ENCODE peak calls at places on chromosomes 4 and X, in eight cellular contexts. One of them, this sample, is unnamed.

GRCh38 chrX:44997888-44998287 is 124.9 kb downstream of the KDM6A start:
- DNase-seq in foreskin fibroblast: no peak
- DNase-seq in cardiac muscle cell: no peak
- DNase-seq in right atrium auricular region: no peak
- DNase-seq in IMR-90: no peak
- DNase-seq in MCF 10A: no peak
- DNase-seq in AG09309: no peak
- DNase-seq in left ventricle myocardium inferior: no peak
- DNase-seq in this sample: no peak

GRCh38 chr4:169398294-169398693 is 127.5 kb upstream of the SH3RF1 start:
- DNase-seq in foreskin fibroblast: peak; percentile 54
- DNase-seq in cardiac muscle cell: no peak
- DNase-seq in right atrium auricular region: no peak
- DNase-seq in IMR-90: peak; percentile 76
- DNase-seq in MCF 10A: peak; percentile 48
- DNase-seq in AG09309: peak; percentile 69
- DNase-seq in left ventricle myocardium inferior: no peak
- DNase-seq in this sample: no peak

GRCh38 chr4:135485371-135485770 is 1283.8 kb upstream of the PABPC4L start:
- DNase-seq in foreskin fibroblast: no peak
- DNase-seq in cardiac muscle cell: no peak
- DNase-seq in right atrium auricular region: no peak
- DNase-seq in IMR-90: no peak
- DNase-seq in MCF 10A: peak; percentile 25
- DNase-seq in AG09309: no peak
- DNase-seq in left ventricle myocardium inferior: no peak
- DNase-seq in this sample: no peak

GRCh38 chr4:117429506-117429905 is 344.1 kb upstream of the TRAM1L1 start:
- DNase-seq in foreskin fibroblast: no peak
- DNase-seq in cardiac muscle cell: no peak
- DNase-seq in right atrium auricular region: no peak
- DNase-seq in IMR-90: no peak
- DNase-seq in MCF 10A: no peak
- DNase-seq in AG09309: no peak
- DNase-seq in left ventricle myocardium inferior: no peak
- DNase-seq in this sample: no peak

GRCh38 chr4:41009411-41009810 is 204.9 kb downstream of the APBB2 start:
- DNase-seq in foreskin fibroblast: peak; percentile 63
- DNase-seq in cardiac muscle cell: no peak
- DNase-seq in right atrium auricular region: no peak
- DNase-seq in IMR-90: peak; percentile 87
- DNase-seq in MCF 10A: peak; percentile 65
- DNase-seq in AG09309: peak; percentile 39
- DNase-seq in left ventricle myocardium inferior: no peak
- DNase-seq in this sample: no peak

GRCh38 chr4:55444822-55445221 is 49.1 kb downstream of the TMEM165 start:
- DNase-seq in foreskin fibroblast: peak; percentile 41
- DNase-seq in cardiac muscle cell: peak; percentile 23
- DNase-seq in right atrium auricular region: no peak
- DNase-seq in IMR-90: peak; percentile 51
- DNase-seq in MCF 10A: peak; percentile 43
- DNase-seq in AG09309: no peak
- DNase-seq in left ventricle myocardium inferior: no peak
- DNase-seq in this sample: no peak

GRCh38 chr4:10506077-10506476 is 48.9 kb upstream of the ZNF518B start:
- DNase-seq in foreskin fibroblast: no peak
- DNase-seq in cardiac muscle cell: no peak
- DNase-seq in right atrium auricular region: no peak
- DNase-seq in IMR-90: no peak
- DNase-seq in MCF 10A: no peak
- DNase-seq in AG09309: no peak
- DNase-seq in left ventricle myocardium inferior: no peak
- DNase-seq in this sample: no peak

GRCh38 chrX:106302304-106302703 is 134.2 kb downstream of the PWWP3B start:
- DNase-seq in foreskin fibroblast: no peak
- DNase-seq in cardiac muscle cell: no peak
- DNase-seq in right atrium auricular region: no peak
- DNase-seq in IMR-90: no peak
- DNase-seq in MCF 10A: peak; percentile 54
- DNase-seq in AG09309: no peak
- DNase-seq in left ventricle myocardium inferior: no peak
- DNase-seq in this sample: no peak

GRCh38 chrX:130264573-130264972 is 4.1 kb downstream of the ZNF280C start:
- DNase-seq in foreskin fibroblast: no peak
- DNase-seq in cardiac muscle cell: no peak
- DNase-seq in right atrium auricular region: no peak
- DNase-seq in IMR-90: peak; percentile 26
- DNase-seq in MCF 10A: peak; percentile 32
- DNase-seq in AG09309: no peak
- DNase-seq in left ventricle myocardium inferior: no peak
- DNase-seq in this sample: no peak

GRCh38 chr4:53477666-53478065 is 100.2 kb downstream of the FIP1L1 start:
- DNase-seq in foreskin fibroblast: no peak
- DNase-seq in cardiac muscle cell: no peak
- DNase-seq in right atrium auricular region: no peak
- DNase-seq in IMR-90: peak; percentile 28
- DNase-seq in MCF 10A: no peak
- DNase-seq in AG09309: no peak
- DNase-seq in left ventricle myocardium inferior: no peak
- DNase-seq in this sample: no peak

GRCh38 chr4:164621886-164622521 is 131.9 kb upstream of the SMIM31 start:
- DNase-seq in foreskin fibroblast: no peak
- DNase-seq in cardiac muscle cell: no peak
- DNase-seq in right atrium auricular region: no peak
- DNase-seq in IMR-90: no peak
- DNase-seq in MCF 10A: peak; percentile 84
- DNase-seq in AG09309: no peak
- DNase-seq in left ventricle myocardium inferior: no peak
- DNase-seq in this sample: no peak

GRCh38 chr4:498328-498919 is 532 bp downstream of the ZNF721 start:
- DNase-seq in foreskin fibroblast: no peak
- DNase-seq in cardiac muscle cell: no peak
- DNase-seq in right atrium auricular region: no peak
- DNase-seq in IMR-90: no peak
- DNase-seq in MCF 10A: no peak
- DNase-seq in AG09309: no peak
- DNase-seq in left ventricle myocardium inferior: no peak
- DNase-seq in this sample: no peak

GRCh38 chrX:13689519-13690211 is 737 bp downstream of the RAB9A start:
- DNase-seq in foreskin fibroblast: no peak
- DNase-seq in cardiac muscle cell: peak; percentile 36
- DNase-seq in right atrium auricular region: no peak
- DNase-seq in IMR-90: peak; percentile 40
- DNase-seq in MCF 10A: peak; percentile 44
- DNase-seq in AG09309: no peak
- DNase-seq in left ventricle myocardium inferior: no peak
- DNase-seq in this sample: no peak

GRCh38 chrX:139720136-139720535 is 12.2 kb upstream of the MCF2 start:
- DNase-seq in foreskin fibroblast: peak; percentile 48
- DNase-seq in cardiac muscle cell: peak; percentile 21
- DNase-seq in right atrium auricular region: no peak
- DNase-seq in IMR-90: peak; percentile 68
- DNase-seq in MCF 10A: peak; percentile 5
- DNase-seq in AG09309: no peak
- DNase-seq in left ventricle myocardium inferior: no peak
- DNase-seq in this sample: no peak

GRCh38 chrX:101081257-101081656 is 2.6 kb downstream of the TMEM35A start:
- DNase-seq in foreskin fibroblast: no peak
- DNase-seq in cardiac muscle cell: no peak
- DNase-seq in right atrium auricular region: no peak
- DNase-seq in IMR-90: no peak
- DNase-seq in MCF 10A: no peak
- DNase-seq in AG09309: no peak
- DNase-seq in left ventricle myocardium inferior: no peak
- DNase-seq in this sample: no peak

GRCh38 chr4:130808492-130808891 is 1712.5 kb downstream of the C4orf33 start:
- DNase-seq in foreskin fibroblast: no peak
- DNase-seq in cardiac muscle cell: peak; percentile 3
- DNase-seq in right atrium auricular region: no peak
- DNase-seq in IMR-90: no peak
- DNase-seq in MCF 10A: peak; percentile 50
- DNase-seq in AG09309: no peak
- DNase-seq in left ventricle myocardium inferior: no peak
- DNase-seq in this sample: no peak

GRCh38 chrX:151754042-151754419 is 19.5 kb downstream of the CNGA2 start:
- DNase-seq in foreskin fibroblast: peak; percentile 47
- DNase-seq in cardiac muscle cell: no peak
- DNase-seq in right atrium auricular region: peak; percentile 47
- DNase-seq in IMR-90: peak; percentile 8
- DNase-seq in MCF 10A: peak; percentile 88
- DNase-seq in AG09309: peak; percentile 55
- DNase-seq in left ventricle myocardium inferior: no peak
- DNase-seq in this sample: no peak

GRCh38 chr4:157225096-157225495 is 4.6 kb downstream of the GRIA2 start:
- DNase-seq in foreskin fibroblast: no peak
- DNase-seq in cardiac muscle cell: no peak
- DNase-seq in right atrium auricular region: no peak
- DNase-seq in IMR-90: no peak
- DNase-seq in MCF 10A: no peak
- DNase-seq in AG09309: no peak
- DNase-seq in left ventricle myocardium inferior: no peak
- DNase-seq in this sample: no peak

GRCh38 chrX:124127496-124127895 is 166.0 kb downstream of the STAG2 start:
- DNase-seq in foreskin fibroblast: no peak
- DNase-seq in cardiac muscle cell: no peak
- DNase-seq in right atrium auricular region: no peak
- DNase-seq in IMR-90: no peak
- DNase-seq in MCF 10A: no peak
- DNase-seq in AG09309: no peak
- DNase-seq in left ventricle myocardium inferior: no peak
- DNase-seq in this sample: no peak
- TF ChIP-seq CTCF in foreskin fibroblast: no peak
- TF ChIP-seq CTCF in cardiac muscle cell: no peak
- TF ChIP-seq CTCF in right atrium auricular region: no peak
- TF ChIP-seq CTCF in IMR-90: no peak
- TF ChIP-seq CTCF in MCF 10A: no peak
- TF ChIP-seq CTCF in AG09309: no peak
- TF ChIP-seq CTCF in left ventricle myocardium inferior: no peak
- TF ChIP-seq CTCF in this sample: no peak

DNA sequence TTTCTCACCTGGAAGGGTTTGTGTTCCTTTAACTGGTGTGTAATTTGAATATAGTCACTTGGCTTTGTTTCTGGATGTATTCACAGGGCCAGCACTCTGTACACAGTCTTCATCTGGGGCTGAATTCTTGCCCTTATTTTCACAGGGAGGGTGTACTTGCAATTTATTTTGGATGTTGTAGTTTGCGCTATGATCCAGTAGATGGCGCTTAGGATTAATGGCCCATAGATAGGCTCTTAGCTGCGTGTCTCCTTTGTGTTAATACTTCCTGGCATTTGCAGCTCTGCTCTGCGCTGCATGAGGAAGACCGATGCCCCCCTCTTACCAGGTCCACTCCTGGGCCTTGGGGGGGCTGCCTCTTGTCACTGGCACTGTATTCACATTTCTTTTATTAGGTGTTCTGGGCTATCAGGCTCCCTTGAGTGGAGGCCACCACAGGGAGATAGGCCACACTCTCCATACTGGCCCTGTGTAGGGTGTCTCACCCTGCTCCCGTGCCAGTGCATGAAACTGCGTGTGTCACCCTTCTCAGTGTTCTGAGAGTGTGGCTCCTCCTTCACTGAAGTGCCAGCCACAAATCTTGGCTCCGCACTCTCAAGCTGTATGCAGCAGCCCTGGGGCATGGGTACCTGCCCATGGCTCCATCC is 562.2 kb downstream of the ZIC3 start:
- DNase-seq in foreskin fibroblast: no peak
- DNase-seq in cardiac muscle cell: peak; percentile 47
- DNase-seq in right atrium auricular region: no peak
- DNase-seq in IMR-90: peak; percentile 11
- DNase-seq in MCF 10A: peak; percentile 49
- DNase-seq in AG09309: no peak
- DNase-seq in left ventricle myocardium inferior: no peak
- DNase-seq in this sample: no peak
- TF ChIP-seq CTCF in foreskin fibroblast: peak; percentile 36
- TF ChIP-seq CTCF in cardiac muscle cell: peak; percentile 53
- TF ChIP-seq CTCF in right atrium auricular region: peak; percentile 73
- TF ChIP-seq CTCF in IMR-90: peak; percentile 55
- TF ChIP-seq CTCF in MCF 10A: peak; percentile 54
- TF ChIP-seq CTCF in AG09309: peak; percentile 61
- TF ChIP-seq CTCF in left ventricle myocardium inferior: peak; percentile 60
- TF ChIP-seq CTCF in this sample: peak; percentile 47

DNA sequence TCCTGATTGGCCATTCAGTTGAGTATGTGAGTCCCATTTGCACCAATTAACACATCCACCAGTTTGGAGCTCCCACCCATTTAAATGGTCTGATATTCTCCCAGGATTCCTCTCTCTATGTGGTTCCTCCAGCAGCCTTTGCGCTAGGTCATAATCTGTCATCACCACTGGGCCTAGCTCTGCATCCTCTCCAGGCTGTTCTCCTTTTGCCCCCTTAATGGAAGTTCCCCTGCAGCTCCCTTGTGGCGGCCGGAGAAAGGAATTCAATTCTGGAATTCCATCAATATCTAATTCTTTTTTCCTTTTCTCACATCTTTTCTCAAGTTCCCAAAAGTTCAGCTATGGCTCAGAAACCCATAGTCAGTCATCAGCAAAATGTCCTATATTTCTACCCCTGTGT is 2184.4 kb upstream of the AGA start:
- DNase-seq in foreskin fibroblast: no peak
- DNase-seq in cardiac muscle cell: peak; percentile 43
- DNase-seq in right atrium auricular region: no peak
- DNase-seq in IMR-90: no peak
- DNase-seq in MCF 10A: no peak
- DNase-seq in AG09309: no peak
- DNase-seq in left ventricle myocardium inferior: no peak
- DNase-seq in this sample: no peak
- TF ChIP-seq CTCF in foreskin fibroblast: no peak
- TF ChIP-seq CTCF in cardiac muscle cell: no peak
- TF ChIP-seq CTCF in right atrium auricular region: no peak
- TF ChIP-seq CTCF in IMR-90: peak; percentile 18
- TF ChIP-seq CTCF in MCF 10A: no peak
- TF ChIP-seq CTCF in AG09309: no peak
- TF ChIP-seq CTCF in left ventricle myocardium inferior: no peak
- TF ChIP-seq CTCF in this sample: no peak

GRCh38 chrX:150157291-150157690 is 205.8 kb upstream of the MAMLD1 start:
- DNase-seq in foreskin fibroblast: no peak
- DNase-seq in cardiac muscle cell: no peak
- DNase-seq in right atrium auricular region: no peak
- DNase-seq in IMR-90: no peak
- DNase-seq in MCF 10A: no peak
- DNase-seq in AG09309: no peak
- DNase-seq in left ventricle myocardium inferior: no peak
- DNase-seq in this sample: no peak

GRCh38 chrX:150159537-150159936 is 203.6 kb upstream of the MAMLD1 start:
- DNase-seq in foreskin fibroblast: no peak
- DNase-seq in cardiac muscle cell: no peak
- DNase-seq in right atrium auricular region: no peak
- DNase-seq in IMR-90: no peak
- DNase-seq in MCF 10A: no peak
- DNase-seq in AG09309: no peak
- DNase-seq in left ventricle myocardium inferior: no peak
- DNase-seq in this sample: no peak

GRCh38 chrX:150158554-150159332 is 204.4 kb upstream of the MAMLD1 start:
- DNase-seq in foreskin fibroblast: no peak
- DNase-seq in cardiac muscle cell: no peak
- DNase-seq in right atrium auricular region: no peak
- DNase-seq in IMR-90: no peak
- DNase-seq in MCF 10A: no peak
- DNase-seq in AG09309: no peak
- DNase-seq in left ventricle myocardium inferior: no peak
- DNase-seq in this sample: no peak

GRCh38 chrX:150155396-150156048 is 207.6 kb upstream of the MAMLD1 start:
- DNase-seq in foreskin fibroblast: peak; percentile 71
- DNase-seq in cardiac muscle cell: peak; percentile 4
- DNase-seq in right atrium auricular region: no peak
- DNase-seq in IMR-90: peak; percentile 55
- DNase-seq in MCF 10A: peak; percentile 90
- DNase-seq in AG09309: peak; percentile 28
- DNase-seq in left ventricle myocardium inferior: peak; percentile 24
- DNase-seq in this sample: no peak

GRCh38 chrX:150156615-150157014 is 206.5 kb upstream of the MAMLD1 start:
- DNase-seq in foreskin fibroblast: no peak
- DNase-seq in cardiac muscle cell: no peak
- DNase-seq in right atrium auricular region: no peak
- DNase-seq in IMR-90: no peak
- DNase-seq in MCF 10A: no peak
- DNase-seq in AG09309: no peak
- DNase-seq in left ventricle myocardium inferior: no peak
- DNase-seq in this sample: no peak
- TF ChIP-seq CTCF in foreskin fibroblast: no peak
- TF ChIP-seq CTCF in cardiac muscle cell: no peak
- TF ChIP-seq CTCF in right atrium auricular region: no peak
- TF ChIP-seq CTCF in IMR-90: no peak
- TF ChIP-seq CTCF in MCF 10A: no peak
- TF ChIP-seq CTCF in AG09309: no peak
- TF ChIP-seq CTCF in left ventricle myocardium inferior: no peak
- TF ChIP-seq CTCF in this sample: no peak